ENCODE peak calls at places on chromosomes 4 and X, in ten cellular contexts. X is MM.1S; U is heart right ventricle; E is ovary; M is OCI-LY7; J is A549; Q is hepatocyte; A is HCT116; I is neural progenitor cell; K is CD8-positive, alpha-beta memory T cell. C is an unnamed sample.

GRCh38 chr4:97106161-97106560 is 1037.1 kb downstream of the STPG2 start:
- DNase-seq in X (no peak), U (no peak), E (no peak), M (no peak), J (no peak), Q (no peak), A (no peak), I (no peak), K (no peak), C (no peak)

GRCh38 chr4:53068755-53069154 is 206.6 kb downstream of the RASL11B start:
- DNase-seq in X (no peak), U (no peak), E (no peak), M (no peak), J (no peak), Q (no peak), A (no peak), I (no peak), K (no peak), C (no peak)

GRCh38 chr4:107791902-107792301 is 32.8 kb upstream of the SGMS2 start:
- DNase-seq in X (no peak), U (no peak), E (no peak), M (no peak), J (no peak), Q (no peak), A (no peak), I (no peak), K (no peak), C (no peak)

GRCh38 chrX:5991393-5991792 is 237.3 kb downstream of the NLGN4X start:
- DNase-seq in X (no peak), U (no peak), E (no peak), M (no peak), J (no peak), Q (no peak), A (no peak), I (no peak), K (no peak), C (no peak)

GRCh38 chr4:16626945-16627344 is 271.5 kb downstream of the LDB2 start:
- DNase-seq in X (no peak), U (no peak), E (peak; percentile 71), M (no peak), J (no peak), Q (peak; percentile 22), A (no peak), I (no peak), K (no peak), C (no peak)

GRCh38 chr4:121192500-121192899 is 28.4 kb upstream of the TNIP3 start:
- DNase-seq in X (peak; percentile 53), U (no peak), E (no peak), M (peak; percentile 54), J (peak; percentile 18), Q (peak; percentile 64), A (peak; percentile 33), I (peak; percentile 56), K (no peak), C (no peak)

GRCh38 chrX:69361286-69361926 is 142.7 kb upstream of the NALF2 start:
- DNase-seq in X (no peak), U (peak; percentile 16), E (no peak), M (no peak), J (peak; percentile 0), Q (peak; percentile 32), A (no peak), I (no peak), K (no peak), C (no peak)

GRCh38 chr4:1802151-1802715 is 9.1 kb downstream of the FGFR3 start:
- DNase-seq in X (no peak), U (peak; percentile 48), E (no peak), M (no peak), J (no peak), Q (no peak), A (no peak), I (no peak), K (no peak), C (no peak)

GRCh38 chrX:84729809-84730208 is 227.6 kb upstream of the HDX start:
- DNase-seq in X (peak; percentile 78), U (no peak), E (no peak), M (peak; percentile 58), J (peak; percentile 43), Q (peak; percentile 54), A (no peak), I (peak; percentile 58), K (no peak), C (peak; percentile 42)

GRCh38 chrX:103846395-103846794 is 14.3 kb upstream of the RAB9B start:
- DNase-seq in X (no peak), U (no peak), E (no peak), M (no peak), J (no peak), Q (no peak), A (no peak), I (no peak), K (no peak), C (no peak)

GRCh38 chrX:54048413-54048812 is 4.1 kb upstream of the PHF8 start:
- DNase-seq in X (no peak), U (no peak), E (no peak), M (no peak), J (no peak), Q (no peak), A (no peak), I (peak; percentile 3), K (no peak), C (peak; percentile 26)

GRCh38 chr4:5710962-5711478 is at the start of gene EVC:
- DNase-seq in X (peak; percentile 69), U (peak; percentile 84), E (peak; percentile 87), M (no peak), J (peak; percentile 70), Q (peak; percentile 82), A (no peak), I (peak; percentile 85), K (no peak), C (peak; percentile 82)

GRCh38 chr4:5707366-5708133 is 809 bp downstream of the EVC2 start:
- DNase-seq in X (no peak), U (no peak), E (no peak), M (no peak), J (no peak), Q (no peak), A (no peak), I (no peak), K (no peak), C (no peak)

GRCh38 chr4:5708171-5708828 is at the start of gene EVC2:
- DNase-seq in X (peak; percentile 83), U (peak; percentile 78), E (peak; percentile 84), M (no peak), J (peak; percentile 27), Q (peak; percentile 70), A (no peak), I (peak; percentile 71), K (no peak), C (peak; percentile 65)

GRCh38 chr4:5710065-5710961 is 688 bp upstream of the EVC start:
- DNase-seq in X (peak; percentile 36), U (no peak), E (no peak), M (no peak), J (peak; percentile 33), Q (peak; percentile 21), A (no peak), I (peak; percentile 57), K (no peak), C (no peak)

GRCh38 chr4:5708829-5709680 is 696 bp upstream of the EVC2 start:
- DNase-seq in X (no peak), U (no peak), E (no peak), M (no peak), J (no peak), Q (peak; percentile 21), A (no peak), I (peak; percentile 50), K (no peak), C (peak; percentile 41)
- H3K4me1 ChIP-seq in X (peaks cover 53% of the 10 kb centered on the region), U (peaks cover 11% of the 10 kb centered on the region), E (peaks cover 20% of the 10 kb centered on the region), M (no peaks in the 10 kb centered on the region), J (peaks cover 38% of the 10 kb centered on the region), Q (peaks cover 31% of the 10 kb centered on the region), A (no peaks in the 10 kb centered on the region), I (peaks cover 19% of the 10 kb centered on the region), K (no peaks in the 10 kb centered on the region), C (no peaks in the 10 kb centered on the region)

GRCh38 chr4:48329193-48329592 is 12.1 kb upstream of the SLAIN2 start:
- DNase-seq in X (no peak), U (no peak), E (no peak), M (no peak), J (peak; percentile 26), Q (peak; percentile 30), A (no peak), I (no peak), K (no peak), C (no peak)
- H3K4me1 ChIP-seq in X (no peaks in the 10 kb centered on the region), U (peaks cover 3% of the 10 kb centered on the region), E (no peaks in the 10 kb centered on the region), M (no peaks in the 10 kb centered on the region), J (peaks cover 40% of the 10 kb centered on the region), Q (no peaks in the 10 kb centered on the region), A (no peaks in the 10 kb centered on the region), I (no peaks in the 10 kb centered on the region), K (no peaks in the 10 kb centered on the region), C (no peaks in the 10 kb centered on the region)

GRCh38 chr4:46950826-46951225 is 41.8 kb upstream of the COX7B2 start:
- DNase-seq in X (no peak), U (no peak), E (no peak), M (no peak), J (no peak), Q (no peak), A (no peak), I (no peak), K (no peak), C (no peak)

GRCh38 chr4:46945062-46945461 is 36.0 kb upstream of the COX7B2 start:
- DNase-seq in X (no peak), U (no peak), E (no peak), M (no peak), J (no peak), Q (no peak), A (no peak), I (no peak), K (no peak), C (no peak)

GRCh38 chr4:46953564-46953963 is 39.8 kb downstream of the GABRA4 start:
- DNase-seq in X (no peak), U (no peak), E (no peak), M (no peak), J (no peak), Q (no peak), A (no peak), I (no peak), K (no peak), C (no peak)

GRCh38 chr4:46946914-46947313 is 37.9 kb upstream of the COX7B2 start:
- DNase-seq in X (no peak), U (no peak), E (no peak), M (no peak), J (peak; percentile 5), Q (no peak), A (no peak), I (no peak), K (no peak), C (no peak)

GRCh38 chr4:46949822-46950221 is 40.8 kb upstream of the COX7B2 start:
- DNase-seq in X (no peak), U (no peak), E (no peak), M (no peak), J (no peak), Q (no peak), A (no peak), I (no peak), K (no peak), C (no peak)
- H3K4me1 ChIP-seq in X (no peaks in the 10 kb centered on the region), U (no peaks in the 10 kb centered on the region), E (no peaks in the 10 kb centered on the region), M (no peaks in the 10 kb centered on the region), J (no peaks in the 10 kb centered on the region), Q (no peaks in the 10 kb centered on the region), A (no peaks in the 10 kb centered on the region), I (no peaks in the 10 kb centered on the region), K (no peaks in the 10 kb centered on the region), C (no peaks in the 10 kb centered on the region)

DNA sequence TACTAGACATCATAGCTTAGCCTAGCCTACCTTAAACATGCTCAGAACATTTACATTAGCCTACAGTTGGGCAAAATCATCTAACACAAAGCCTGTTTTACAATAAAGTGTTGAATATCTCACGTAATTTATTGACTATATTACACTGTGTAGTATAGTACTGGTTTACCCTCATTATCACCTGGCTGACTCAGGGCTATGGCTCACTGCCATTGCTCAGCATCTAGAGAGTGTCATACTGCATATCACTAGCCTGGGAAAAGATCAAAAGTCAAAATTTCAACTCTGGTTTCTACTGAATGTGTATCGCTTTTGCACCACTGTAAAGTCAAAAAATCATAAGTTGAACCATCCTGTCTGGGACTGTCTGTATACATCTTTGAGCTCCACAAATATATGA is 78.6 kb downstream of the CEP44 start:
- DNase-seq in X (no peak), U (no peak), E (no peak), M (no peak), J (no peak), Q (no peak), A (no peak), I (no peak), K (no peak), C (no peak)
- H3K4me1 ChIP-seq in X (peaks cover 17% of the 10 kb centered on the region), U (no peaks in the 10 kb centered on the region), E (no peaks in the 10 kb centered on the region), M (no peaks in the 10 kb centered on the region), J (peaks cover 13% of the 10 kb centered on the region), Q (no peaks in the 10 kb centered on the region), A (no peaks in the 10 kb centered on the region), I (no peaks in the 10 kb centered on the region), K (no peaks in the 10 kb centered on the region), C (peaks cover 2% of the 10 kb centered on the region)

C was measured in H9.